ENCODE peak calls at places on chromosome 15, in four cellular contexts. One of them, this sample, is unnamed.

GRCh38 chr15:71133734-71134464 is 18.6 kb downstream of the THSD4 start:
- DNase-seq in GM12878: no peak
- DNase-seq in K562: no peak
- DNase-seq in SK-N-SH: no peak
- DNase-seq in this sample: no peak

GRCh38 chr15:64643685-64644084 is 131.7 kb downstream of the RBPMS2 start:
- DNase-seq in K562: no peak
- DNase-seq in GM12878: no peak
- DNase-seq in SK-N-SH: no peak
- DNase-seq in this sample: no peak

GRCh38 chr15:90159213-90159612 is 41.9 kb upstream of the SEMA4B start:
- DNase-seq in GM12878: no peak
- DNase-seq in SK-N-SH: no peak
- DNase-seq in K562: no peak
- DNase-seq in this sample: no peak

GRCh38 chr15:76840830-76841460 is 64.2 kb downstream of the SCAPER start:
- DNase-seq in K562: peak
- DNase-seq in GM12878: no peak
- DNase-seq in SK-N-SH: peak
- DNase-seq in this sample: no peak

GRCh38 chr15:98777426-98777825 is 129.1 kb downstream of the IGF1R start:
- DNase-seq in SK-N-SH: no peak
- DNase-seq in GM12878: no peak
- DNase-seq in K562: no peak
- DNase-seq in this sample: no peak

GRCh38 chr15:90142216-90143175 is 40.2 kb upstream of the IDH2 start:
- DNase-seq in SK-N-SH: no peak
- DNase-seq in GM12878: no peak
- DNase-seq in K562: peak
- DNase-seq in this sample: no peak

GRCh38 chr15:80587816-80588456 is 107.2 kb upstream of the ABHD17C start:
- DNase-seq in GM12878: no peak
- DNase-seq in K562: no peak
- DNase-seq in SK-N-SH: no peak
- DNase-seq in this sample: no peak

GRCh38 chr15:36358094-36358961 is 221.1 kb upstream of the CDIN1 start:
- DNase-seq in K562: no peak
- DNase-seq in GM12878: no peak
- DNase-seq in SK-N-SH: no peak
- DNase-seq in this sample: no peak

GRCh38 chr15:51332211-51333147 is 5.9 kb downstream of the CYP19A1 start:
- DNase-seq in SK-N-SH: no peak
- DNase-seq in K562: no peak
- DNase-seq in GM12878: no peak
- DNase-seq in this sample: no peak

GRCh38 chr15:94069834-94070233 is 161.5 kb upstream of the MCTP2 start:
- DNase-seq in K562: no peak
- DNase-seq in SK-N-SH: no peak
- DNase-seq in GM12878: no peak
- DNase-seq in this sample: no peak

GRCh38 chr15:81235781-81236507 is 39.3 kb downstream of the IL16 start:
- DNase-seq in SK-N-SH: no peak
- DNase-seq in GM12878: no peak
- DNase-seq in K562: peak
- DNase-seq in this sample: no peak

GRCh38 chr15:95581595-95581994 is 748.9 kb upstream of the NR2F2 start:
- DNase-seq in K562: no peak
- DNase-seq in SK-N-SH: no peak
- DNase-seq in GM12878: no peak
- DNase-seq in this sample: no peak

GRCh38 chr15:68700395-68701123 is 120.1 kb downstream of the ANP32A start:
- DNase-seq in K562: no peak
- DNase-seq in GM12878: no peak
- DNase-seq in SK-N-SH: peak
- DNase-seq in this sample: peak

GRCh38 chr15:31214158-31214863 is 112.3 kb upstream of the KLF13 start:
- DNase-seq in GM12878: no peak
- DNase-seq in SK-N-SH: no peak
- DNase-seq in K562: no peak
- DNase-seq in this sample: no peak

GRCh38 chr15:38622908-38623307 is 58.3 kb upstream of the RASGRP1 start:
- DNase-seq in K562: no peak
- DNase-seq in SK-N-SH: no peak
- DNase-seq in GM12878: no peak
- DNase-seq in this sample: no peak

GRCh38 chr15:68599560-68600071 is 20.8 kb downstream of the CORO2B start:
- DNase-seq in SK-N-SH: peak
- DNase-seq in GM12878: no peak
- DNase-seq in K562: no peak
- DNase-seq in this sample: peak

GRCh38 chr15:69556344-69556743 is 103.7 kb downstream of the RPLP1 start:
- DNase-seq in GM12878: no peak
- DNase-seq in K562: no peak
- DNase-seq in SK-N-SH: no peak
- DNase-seq in this sample: no peak

GRCh38 chr15:70231484-70231883 is 133.8 kb upstream of the TLE3 start:
- DNase-seq in SK-N-SH: no peak
- DNase-seq in K562: no peak
- DNase-seq in GM12878: no peak
- DNase-seq in this sample: no peak

GRCh38 chr15:38828031-38828532 is 263.5 kb upstream of the RASGRP1 start:
- DNase-seq in SK-N-SH: no peak
- DNase-seq in GM12878: no peak
- DNase-seq in K562: no peak
- DNase-seq in this sample: no peak

GRCh38 chr15:76433798-76434400 is 97.3 kb downstream of the ISL2 start:
- DNase-seq in SK-N-SH: no peak
- DNase-seq in K562: no peak
- DNase-seq in GM12878: no peak
- DNase-seq in this sample: no peak

GRCh38 chr15:64143276-64143675 is 8.3 kb upstream of the SNX22 start:
- DNase-seq in SK-N-SH: no peak
- DNase-seq in GM12878: no peak
- DNase-seq in K562: no peak
- DNase-seq in this sample: no peak

GRCh38 chr15:70812827-70813364 is 41.1 kb downstream of the LARP6 start:
- DNase-seq in SK-N-SH: no peak
- DNase-seq in K562: no peak
- DNase-seq in GM12878: no peak
- DNase-seq in this sample: no peak

GRCh38 chr15:81865850-81866537 is 179.8 kb downstream of the MEX3B start:
- DNase-seq in GM12878: peak
- DNase-seq in K562: no peak
- DNase-seq in SK-N-SH: no peak
- DNase-seq in this sample: no peak

GRCh38 chr15:95919460-95919859 is 411.0 kb upstream of the NR2F2 start:
- DNase-seq in GM12878: no peak
- DNase-seq in K562: peak
- DNase-seq in SK-N-SH: no peak
- DNase-seq in this sample: no peak

GRCh38 chr15:101689901-101690300 is 34.4 kb downstream of the TARS3 start:
- DNase-seq in K562: no peak
- DNase-seq in SK-N-SH: no peak
- DNase-seq in GM12878: no peak
- DNase-seq in this sample: no peak

GRCh38 chr15:78280289-78281072 is 16.1 kb downstream of the DNAJA4 start:
- DNase-seq in GM12878: no peak
- DNase-seq in K562: no peak
- DNase-seq in SK-N-SH: no peak
- DNase-seq in this sample: no peak
- TF ChIP-seq USF1 in GM12878: no peak
- TF ChIP-seq USF1 in K562: no peak
- TF ChIP-seq USF1 in SK-N-SH: no peak
- TF ChIP-seq USF1 in this sample: no peak

GRCh38 chr15:74382004-74382816 is 14.8 kb upstream of the CYP11A1 start:
- DNase-seq in SK-N-SH: peak
- DNase-seq in K562: peak
- DNase-seq in GM12878: no peak
- DNase-seq in this sample: peak
- TF ChIP-seq USF1 in SK-N-SH: no peak
- TF ChIP-seq USF1 in K562: no peak
- TF ChIP-seq USF1 in GM12878: no peak
- TF ChIP-seq USF1 in this sample: no peak

DNA sequence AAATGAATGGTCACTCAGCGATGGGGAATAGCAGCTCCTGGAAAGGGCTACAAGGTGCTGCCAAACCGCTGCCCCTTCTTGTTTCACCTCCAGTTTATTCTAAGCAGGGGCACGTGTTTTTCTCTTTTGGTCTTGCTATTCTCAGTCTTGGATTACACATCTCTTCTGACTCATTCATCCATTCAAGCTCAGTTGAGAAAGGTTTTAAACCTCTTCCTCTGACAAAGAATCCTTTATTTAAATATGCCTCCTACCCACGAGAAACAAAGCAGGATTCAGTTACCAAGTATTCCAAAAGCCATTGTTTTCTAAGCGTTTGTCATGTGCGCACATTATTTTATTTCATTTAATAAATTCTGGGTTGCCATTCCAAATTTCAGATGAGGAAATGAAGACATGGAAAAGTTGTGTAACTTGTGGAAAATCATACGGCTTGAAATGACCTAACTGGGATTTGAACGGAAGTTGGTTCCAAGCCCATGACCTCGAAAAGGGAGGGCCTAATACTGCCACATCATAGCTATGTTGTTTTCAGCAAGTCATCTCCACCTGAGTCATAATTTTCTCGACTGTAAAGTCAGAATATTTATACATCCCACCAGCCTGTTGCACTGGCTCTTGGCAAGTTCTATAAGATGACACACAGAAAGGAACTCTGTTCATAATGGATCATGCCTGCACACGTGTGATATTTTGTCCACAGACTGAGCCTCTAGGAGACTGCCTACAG is 292.0 kb upstream of the SLCO3A1 start:
- DNase-seq in SK-N-SH: no peak
- DNase-seq in GM12878: no peak
- DNase-seq in K562: no peak
- DNase-seq in this sample: no peak
- TF ChIP-seq USF1 in SK-N-SH: no peak
- TF ChIP-seq USF1 in GM12878: no peak
- TF ChIP-seq USF1 in K562: no peak
- TF ChIP-seq USF1 in this sample: no peak

DNA sequence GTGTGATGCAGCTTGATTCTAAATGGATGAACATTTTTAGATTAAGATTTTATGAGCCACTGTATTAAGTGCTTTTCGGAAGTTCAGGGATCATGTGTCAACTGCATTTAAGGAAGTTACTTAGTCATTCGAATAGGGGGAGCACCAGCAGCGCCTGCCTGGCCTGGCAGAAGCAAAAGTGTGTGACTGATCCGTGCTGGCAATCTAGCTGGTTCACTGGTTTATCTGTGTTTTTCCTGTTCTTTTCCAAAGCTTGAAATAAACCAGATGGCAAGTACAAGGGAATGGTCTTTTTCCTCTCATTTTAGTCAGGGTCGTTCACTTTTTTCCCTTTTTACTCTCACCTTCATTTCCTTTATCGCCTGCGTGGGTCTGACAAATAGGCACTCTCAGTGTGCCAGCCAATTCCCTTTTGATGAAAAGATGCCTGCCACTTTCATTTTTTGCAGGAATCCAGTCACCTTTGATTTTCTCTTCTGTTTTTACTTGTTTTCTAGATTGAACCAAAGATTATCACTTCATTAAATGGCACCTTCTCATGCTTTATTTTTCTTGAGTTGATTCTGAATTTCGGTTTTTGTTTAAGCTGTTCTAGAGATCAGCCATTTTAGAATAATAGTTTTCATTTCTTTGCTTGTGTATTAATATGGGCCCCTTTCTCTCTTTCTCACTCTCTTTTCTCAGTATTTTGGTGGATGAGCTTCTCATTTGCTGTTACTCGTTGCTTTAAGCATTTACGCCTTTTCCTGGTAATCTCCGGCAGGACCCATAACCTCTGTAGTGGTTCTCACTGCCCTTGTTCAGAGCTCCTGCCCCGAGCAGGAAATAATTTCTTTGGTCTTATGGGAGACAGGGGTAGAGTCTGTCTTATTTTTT is 2.8 kb downstream of the ABHD2 start:
- DNase-seq in K562: no peak
- DNase-seq in GM12878: no peak
- DNase-seq in SK-N-SH: peak
- DNase-seq in this sample: no peak
- TF ChIP-seq USF1 in K562: no peak
- TF ChIP-seq USF1 in GM12878: no peak
- TF ChIP-seq USF1 in SK-N-SH: no peak
- TF ChIP-seq USF1 in this sample: no peak

GRCh38 chr15:59364238-59364637 is 8.4 kb downstream of the MYO1E start:
- DNase-seq in K562: no peak
- DNase-seq in GM12878: no peak
- DNase-seq in SK-N-SH: no peak
- DNase-seq in this sample: no peak

GRCh38 chr15:59369597-59369996 is 3.1 kb downstream of the MYO1E start:
- DNase-seq in SK-N-SH: no peak
- DNase-seq in K562: no peak
- DNase-seq in GM12878: peak
- DNase-seq in this sample: no peak

GRCh38 chr15:59367022-59367451 is 5.6 kb downstream of the MYO1E start:
- DNase-seq in SK-N-SH: no peak
- DNase-seq in GM12878: no peak
- DNase-seq in K562: no peak
- DNase-seq in this sample: no peak

GRCh38 chr15:59362339-59362738 is 10.3 kb downstream of the MYO1E start:
- DNase-seq in GM12878: no peak
- DNase-seq in SK-N-SH: no peak
- DNase-seq in K562: no peak
- DNase-seq in this sample: no peak

DNA sequence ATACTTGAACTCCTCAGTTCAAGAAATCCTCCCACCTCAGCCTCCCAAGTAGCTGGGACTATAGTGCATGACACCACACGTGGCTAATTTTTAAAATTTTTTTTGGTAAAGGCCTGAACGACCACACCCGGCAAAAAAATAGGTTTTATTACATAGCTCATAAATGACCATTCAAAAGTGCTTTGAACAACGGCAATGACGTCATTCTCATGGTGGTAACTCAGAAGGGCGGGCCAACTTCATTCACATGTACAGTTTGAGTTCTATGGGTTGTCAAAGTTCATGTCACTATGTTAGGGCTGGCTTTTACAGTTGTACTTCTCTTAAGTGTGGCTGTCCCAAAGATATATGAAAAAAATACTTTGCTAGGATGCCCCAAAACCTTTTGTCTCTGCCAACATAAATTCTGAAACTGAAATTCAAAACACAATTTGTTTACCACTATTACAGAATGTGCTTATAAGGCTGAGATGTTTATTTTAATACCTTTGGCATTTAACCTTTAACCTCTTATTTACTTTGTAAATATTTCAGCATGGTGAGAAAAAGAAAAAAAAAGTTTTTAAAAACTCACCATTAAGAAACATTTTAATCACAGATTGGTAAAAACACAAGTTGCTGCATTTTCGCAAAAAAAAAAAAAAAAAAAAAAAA is 6.2 kb downstream of the MYO1E start:
- DNase-seq in GM12878: no peak
- DNase-seq in SK-N-SH: no peak
- DNase-seq in K562: no peak
- DNase-seq in this sample: no peak
- TF ChIP-seq USF1 in GM12878: no peak
- TF ChIP-seq USF1 in SK-N-SH: no peak
- TF ChIP-seq USF1 in K562: no peak
- TF ChIP-seq USF1 in this sample: no peak

This sample was measured in WTC11.